ENCODE peak calls at places on chromosome 2, in four cellular contexts. K, H, N and C are unnamed samples.

GRCh38 chr2:241354668-241355658 is 1.1 kb upstream of the FARP2 start:
- DNase-seq in K (no peak), H (no peak), N (peak), C (peak)

GRCh38 chr2:216287251-216287650 is 85.0 kb downstream of the MARCHF4 start:
- DNase-seq in K (no peak), H (no peak), N (no peak), C (no peak)

GRCh38 chr2:30259071-30259470 is 27.7 kb downstream of the LBH start:
- DNase-seq in K (no peak), H (no peak), N (no peak), C (no peak)

GRCh38 chr2:190746971-190747761 is 98.3 kb downstream of the NAB1 start:
- DNase-seq in K (no peak), H (no peak), N (no peak), C (no peak)

GRCh38 chr2:48707466-48707865 is 48.1 kb downstream of the LHCGR start:
- DNase-seq in K (no peak), H (no peak), N (peak), C (no peak)

GRCh38 chr2:178069551-178069950 is 3.0 kb downstream of the PDE11A start:
- DNase-seq in K (no peak), H (no peak), N (peak), C (no peak)

GRCh38 chr2:73268831-73269685 is 15.2 kb downstream of the FBXO41 start:
- DNase-seq in K (no peak), H (no peak), N (no peak), C (no peak)

GRCh38 chr2:160224060-160224459 is 24.0 kb upstream of the ITGB6 start:
- DNase-seq in K (peak), H (peak), N (peak), C (no peak)

GRCh38 chr2:182594286-182594685 is 121.8 kb upstream of the DNAJC10 start:
- DNase-seq in K (no peak), H (no peak), N (no peak), C (no peak)

GRCh38 chr2:160397530-160397865 is 96.1 kb downstream of the RBMS1 start:
- DNase-seq in K (no peak), H (no peak), N (no peak), C (no peak)

GRCh38 chr2:130759906-130760753 is 4.8 kb downstream of the AMER3 start:
- DNase-seq in K (no peak), H (no peak), N (no peak), C (no peak)

GRCh38 chr2:156589381-156590079 is 153.4 kb downstream of the GPD2 start:
- DNase-seq in K (no peak), H (no peak), N (peak), C (no peak)

GRCh38 chr2:102137138-102137537 is 5.4 kb upstream of the IL1R1 start:
- DNase-seq in K (no peak), H (no peak), N (no peak), C (no peak)

GRCh38 chr2:232876978-232877441 is 6.9 kb downstream of the SNORC start:
- DNase-seq in K (no peak), H (no peak), N (no peak), C (no peak)

GRCh38 chr2:118061135-118061955 is 26.9 kb upstream of the INSIG2 start:
- DNase-seq in K (peak), H (no peak), N (peak), C (peak)

GRCh38 chr2:96528680-96529375 is 7.7 kb upstream of the ARID5A start:
- DNase-seq in K (no peak), H (no peak), N (peak), C (no peak)

GRCh38 chr2:191675807-191676667 is 1.9 kb upstream of the NABP1 start:
- DNase-seq in K (peak), H (no peak), N (peak), C (no peak)

DNA sequence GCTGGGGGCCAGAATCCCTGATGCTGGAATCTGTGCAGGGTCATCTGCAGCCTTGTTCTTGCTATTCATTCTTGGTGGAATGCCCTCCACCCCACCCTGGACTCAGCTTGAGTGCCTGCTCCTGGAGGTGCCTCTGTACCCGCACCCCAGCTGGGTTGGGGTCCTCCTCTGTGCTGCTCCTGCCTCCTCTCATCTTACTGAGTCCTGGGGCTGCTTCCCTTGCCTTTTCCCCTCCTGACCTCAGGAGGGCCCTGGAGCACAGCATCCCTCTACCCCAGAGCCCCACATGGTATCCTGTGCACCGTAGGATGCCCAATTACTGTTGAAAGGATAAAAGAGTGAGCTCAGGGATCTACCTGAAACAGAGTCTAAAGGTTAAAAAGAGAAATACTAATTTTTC is 81.6 kb downstream of the CIB4 start:
- DNase-seq in K (no peak), H (no peak), N (no peak), C (no peak)
- TF ChIP-seq SPI1 in K (no peak), H (no peak), N (no peak), C (no peak)

GRCh38 chr2:236988690-236989639 is 96.7 kb upstream of the COPS8 start:
- DNase-seq in K (no peak), H (no peak), N (no peak), C (peak)
- TF ChIP-seq SPI1 in K (no peak), H (no peak), N (no peak), C (no peak)

GRCh38 chr2:27723372-27724144 is 48.0 kb upstream of the MRPL33 start:
- DNase-seq in K (no peak), H (no peak), N (peak), C (peak)

GRCh38 chr2:27721884-27722485 is 49.5 kb upstream of the MRPL33 start:
- DNase-seq in K (no peak), H (no peak), N (no peak), C (no peak)

GRCh38 chr2:27724191-27724590 is 47.3 kb upstream of the MRPL33 start:
- DNase-seq in K (no peak), H (no peak), N (no peak), C (no peak)

GRCh38 chr2:27727257-27727656 is 44.3 kb upstream of the MRPL33 start:
- DNase-seq in K (no peak), H (no peak), N (peak), C (peak)

DNA sequence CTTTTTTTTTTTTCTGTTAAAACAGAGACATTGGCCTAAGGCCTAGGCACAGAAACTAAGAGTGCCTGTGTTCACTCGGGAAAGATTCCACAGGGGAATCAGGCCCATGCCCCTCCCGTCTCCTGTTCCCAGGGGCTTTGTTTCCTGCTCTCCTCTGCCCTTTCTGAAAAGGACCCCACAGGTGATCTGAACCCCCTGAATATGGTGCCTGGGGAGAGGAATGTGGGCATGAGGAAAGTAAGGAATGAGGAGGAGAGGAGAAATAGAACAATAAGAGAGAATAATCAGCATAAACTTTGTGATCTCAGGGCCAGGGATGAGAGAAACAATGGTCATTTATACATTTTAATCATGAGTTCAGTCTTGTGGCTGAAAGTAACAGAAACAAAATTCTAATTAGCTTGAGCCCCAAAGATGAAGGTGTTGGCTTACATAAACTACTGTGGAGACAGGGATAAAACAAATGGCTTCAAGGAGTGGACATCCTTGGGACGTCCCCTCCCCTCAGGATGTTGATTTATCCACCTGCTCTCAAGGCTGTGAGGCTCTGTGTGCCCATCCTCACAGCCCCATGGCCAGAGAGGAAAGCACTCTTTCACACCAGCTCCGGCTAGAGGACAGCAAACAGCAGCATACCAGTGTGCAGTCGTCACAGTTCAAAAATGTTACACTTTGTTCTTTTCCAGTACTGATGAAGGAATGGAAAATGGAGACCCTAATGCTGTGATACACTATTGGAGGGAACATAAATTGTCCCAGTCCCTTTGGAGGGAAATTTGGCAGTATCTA is 46.4 kb upstream of the MRPL33 start:
- DNase-seq in K (no peak), H (no peak), N (no peak), C (no peak)
- TF ChIP-seq SPI1 in K (no peak), H (no peak), N (no peak), C (no peak)

DNA sequence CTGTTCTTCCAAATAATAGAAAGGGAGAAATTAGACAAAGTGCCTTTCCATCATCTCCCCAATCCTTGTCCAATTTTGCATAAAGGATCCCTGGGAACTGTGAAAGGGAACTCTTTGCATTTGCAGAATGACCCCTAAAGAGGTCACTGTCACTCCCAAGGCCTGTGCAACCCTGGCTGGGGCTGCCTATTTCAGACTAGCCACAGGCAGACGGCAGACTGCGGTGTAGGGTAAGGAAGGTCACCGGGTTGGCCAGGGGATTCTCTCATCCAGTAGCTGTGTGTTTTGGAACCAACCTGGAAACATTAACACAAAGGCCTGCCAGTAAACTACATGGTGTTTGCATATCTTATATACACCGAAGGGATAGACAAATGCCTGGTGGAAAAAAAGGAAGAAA is 818.7 kb downstream of the BCL11A start:
- DNase-seq in K (no peak), H (no peak), N (no peak), C (no peak)
- TF ChIP-seq SPI1 in K (no peak), H (no peak), N (no peak), C (no peak)

GRCh38 chr2:199851499-199851816 is 466 bp upstream of the FTCDNL1 start:
- DNase-seq in K (no peak), H (no peak), N (no peak), C (no peak)
- TF ChIP-seq SPI1 in K (peak), H (peak), N (peak), C (peak)

GRCh38 chr2:219109468-219109867 is 48.7 kb upstream of the IHH start:
- DNase-seq in K (no peak), H (no peak), N (no peak), C (peak)

GRCh38 chr2:219106251-219106650 is 45.5 kb upstream of the IHH start:
- DNase-seq in K (no peak), H (no peak), N (no peak), C (no peak)

GRCh38 chr2:219099319-219099718 is 38.6 kb upstream of the IHH start:
- DNase-seq in K (no peak), H (no peak), N (no peak), C (no peak)

GRCh38 chr2:219107837-219108236 is 47.1 kb upstream of the IHH start:
- DNase-seq in K (no peak), H (no peak), N (no peak), C (peak)

GRCh38 chr2:219104107-219105050 is 43.7 kb upstream of the IHH start:
- DNase-seq in K (no peak), H (peak), N (peak), C (no peak)
- TF ChIP-seq SPI1 in K (no peak), H (no peak), N (no peak), C (no peak)

GRCh38 chr2:127157651-127158460 is 50.9 kb upstream of the BIN1 start:
- DNase-seq in K (no peak), H (no peak), N (peak), C (no peak)
- TF ChIP-seq SPI1 in K (no peak), H (no peak), N (no peak), C (no peak)

DNA sequence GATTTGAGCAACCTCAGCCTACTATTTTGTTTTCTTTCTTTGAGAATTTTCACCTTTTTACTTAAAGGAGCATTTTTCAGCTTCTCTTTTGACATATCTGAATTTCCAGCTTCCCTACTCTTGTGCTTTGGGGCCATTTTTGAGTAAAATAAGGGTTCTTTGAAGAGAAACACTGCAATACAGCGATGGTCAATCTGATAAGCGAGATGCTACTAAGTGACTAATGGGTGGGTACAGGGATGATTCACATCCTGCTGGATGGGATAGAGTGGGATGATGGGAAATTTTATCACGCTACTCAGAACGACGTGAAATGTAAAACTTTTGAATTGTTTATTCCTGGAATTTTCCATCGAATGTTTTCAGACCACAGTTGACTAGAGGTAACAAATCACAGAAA is 211.5 kb downstream of the TMEM247 start:
- DNase-seq in K (no peak), H (no peak), N (peak), C (no peak)
- TF ChIP-seq SPI1 in K (no peak), H (no peak), N (no peak), C (no peak)

DNA sequence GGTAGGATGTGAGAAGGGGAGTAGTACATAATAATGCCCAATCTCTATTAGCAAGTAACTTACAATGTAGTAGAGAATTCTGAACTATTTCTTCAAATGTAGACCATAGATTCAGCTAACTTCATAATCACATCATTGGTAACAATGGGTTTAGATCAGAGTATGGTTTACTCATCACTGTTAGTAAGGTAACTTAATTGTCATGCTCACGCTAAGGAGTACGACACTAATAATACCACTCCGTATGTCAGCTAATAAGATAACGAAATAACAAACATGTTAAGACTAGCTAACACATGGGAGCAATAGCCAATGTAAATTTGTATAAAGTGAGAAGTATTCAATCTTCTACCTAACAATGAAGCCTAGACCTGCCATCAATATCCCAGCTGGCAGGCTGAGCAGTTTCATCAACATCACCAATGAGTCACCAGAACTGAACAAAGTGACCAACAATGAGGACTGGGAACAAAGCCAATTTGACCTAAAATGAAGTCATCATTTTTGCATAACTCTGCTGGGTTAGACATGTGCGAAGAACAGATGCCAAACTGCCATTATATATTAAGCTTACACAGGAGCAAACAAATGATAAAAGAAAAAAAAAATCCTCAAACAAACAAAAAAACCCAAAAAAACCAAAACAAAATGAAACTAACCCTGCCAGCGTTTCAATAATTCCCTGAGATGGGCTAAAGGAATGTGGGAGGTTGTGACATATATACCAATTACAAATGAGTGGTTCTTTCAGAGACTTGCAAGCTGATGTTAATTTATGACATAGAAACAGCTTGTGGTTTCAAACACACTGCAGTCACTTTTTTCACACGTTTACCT is 56.6 kb upstream of the CCDC141 start:
- DNase-seq in K (peak), H (no peak), N (peak), C (peak)
- TF ChIP-seq SPI1 in K (no peak), H (no peak), N (no peak), C (no peak)